ENCODE peak calls at places on chromosomes 2 and 18, in four cellular contexts. O is DMS153, Y is HFFc6, B is aorta. H is an unnamed sample.
A peak's percentile ranks its signal among the peaks of the same experiment; 100 is the strongest.

GRCh38 chr2:111537078-111537620 is 346.8 kb downstream of the ANAPC1 start:
- DNase-seq in O (no peak), Y (no peak), B (peak; percentile 74), H (no peak)

GRCh38 chr2:110773470-110773921 is 41.1 kb downstream of the ACOXL start:
- DNase-seq in O (no peak), Y (no peak), B (peak; percentile 83), H (no peak)

GRCh38 chr2:215612770-215613169 is 176.9 kb upstream of the FN1 start:
- DNase-seq in O (no peak), Y (peak; percentile 32), B (no peak), H (peak; percentile 54)

GRCh38 chr2:48120759-48121242 is 214.5 kb upstream of the FBXO11 start:
- DNase-seq in O (no peak), Y (no peak), B (no peak), H (peak; percentile 22)

GRCh38 chr2:159076233-159076632 is 107.8 kb downstream of the TANC1 start:
- DNase-seq in O (no peak), Y (peak; percentile 59), B (no peak), H (no peak)

GRCh38 chr18:1585881-1586488 is 681.3 kb downstream of the ADCYAP1 start:
- DNase-seq in O (no peak), Y (peak; percentile 28), B (no peak), H (peak; percentile 7)

GRCh38 chr2:223887127-223887526 is 49.7 kb upstream of the AP1S3 start:
- DNase-seq in O (no peak), Y (no peak), B (no peak), H (no peak)

GRCh38 chr2:111647359-111647758 is 236.6 kb downstream of the ANAPC1 start:
- DNase-seq in O (no peak), Y (no peak), B (no peak), H (no peak)

GRCh38 chr2:159617651-159618050 is 1.3 kb upstream of the BAZ2B start:
- DNase-seq in O (peak; percentile 67), Y (no peak), B (no peak), H (no peak)

GRCh38 chr2:113283704-113284284 is 5.1 kb upstream of the PAX8 start:
- DNase-seq in O (no peak), Y (peak; percentile 96), B (peak; percentile 91), H (peak; percentile 95)

GRCh38 chr18:48672671-48673340 is 134.0 kb downstream of the CTIF start:
- DNase-seq in O (no peak), Y (no peak), B (no peak), H (no peak)

GRCh38 chr2:226655871-226656270 is 143.7 kb downstream of the IRS1 start:
- DNase-seq in O (no peak), Y (peak; percentile 46), B (no peak), H (no peak)

GRCh38 chr2:57443985-57444501 is 602.6 kb upstream of the VRK2 start:
- DNase-seq in O (no peak), Y (peak; percentile 60), B (no peak), H (peak; percentile 27)

GRCh38 chr2:71779306-71779855 is 326.0 kb downstream of the DYSF start:
- DNase-seq in O (no peak), Y (no peak), B (no peak), H (no peak)

GRCh38 chr2:147198651-147199171 is 646.1 kb upstream of the ACVR2A start:
- DNase-seq in O (no peak), Y (no peak), B (no peak), H (no peak)

GRCh38 chr2:195486987-195487644 is 169.9 kb upstream of the SLC39A10 start:
- DNase-seq in O (no peak), Y (peak; percentile 13), B (no peak), H (no peak)

GRCh38 chr18:8721716-8722115 is 16.4 kb downstream of the MTCL1 start:
- DNase-seq in O (no peak), Y (peak; percentile 35), B (no peak), H (peak; percentile 41)

GRCh38 chr2:28206786-28207185 is 185.9 kb upstream of the FOSL2 start:
- DNase-seq in O (no peak), Y (no peak), B (no peak), H (no peak)

GRCh38 chr2:146604521-146604920 is 1240.3 kb upstream of the ACVR2A start:
- DNase-seq in O (no peak), Y (no peak), B (no peak), H (no peak)

GRCh38 chr2:62292190-62292589 is 96.3 kb downstream of the B3GNT2 start:
- DNase-seq in O (no peak), Y (no peak), B (no peak), H (peak; percentile 54)

H was measured in trophoblast cell.